ENCODE peak calls at places on chromosomes 11 and 22, in seven cellular contexts. V is body of pancreas; L is GM23248; G is OCI-LY7; Y is CD4-positive, CD25-positive, alpha-beta regulatory T cell; S is ovary; T is suprapubic skin. E is an unnamed sample. For H3K9me3, the result is how much of the 10 kb centered on the place peaks cover.

GRCh38 chr11:104043678-104044239 is 7.3 kb downstream of the DDI1 start:
- DNase-seq in V (no peak), L (peak), G (no peak), Y (no peak), S (no peak), T (no peak), E (no peak)

GRCh38 chr11:82906236-82906635 is 4.7 kb downstream of the DDIAS start:
- DNase-seq in V (no peak), L (peak), G (peak), Y (no peak), S (no peak), T (no peak), E (peak)

GRCh38 chr11:27613670-27613950 is 86.6 kb downstream of the BDNF start:
- DNase-seq in V (no peak), L (no peak), G (no peak), Y (no peak), S (no peak), T (no peak), E (no peak)

GRCh38 chr11:123558536-123559315 is 95.7 kb downstream of the SCN3B start:
- DNase-seq in V (no peak), L (no peak), G (no peak), Y (no peak), S (no peak), T (peak), E (no peak)

GRCh38 chr11:10605941-10606381 is 37.5 kb upstream of the LYVE1 start:
- DNase-seq in V (peak), L (peak), G (no peak), Y (no peak), S (peak), T (no peak), E (no peak)

GRCh38 chr11:58784995-58785394 is 53.3 kb upstream of the GLYAT start:
- DNase-seq in V (no peak), L (no peak), G (no peak), Y (no peak), S (no peak), T (no peak), E (no peak)

GRCh38 chr11:65599216-65599954 is 3.8 kb upstream of the KCNK7 start:
- DNase-seq in V (no peak), L (no peak), G (no peak), Y (no peak), S (no peak), T (no peak), E (no peak)

GRCh38 chr11:17600316-17601205 is 53.5 kb downstream of the OTOG start:
- DNase-seq in V (no peak), L (no peak), G (no peak), Y (no peak), S (no peak), T (no peak), E (no peak)

GRCh38 chr11:9893474-9893873 is 229.6 kb downstream of the SWAP70 start:
- DNase-seq in V (no peak), L (no peak), G (peak), Y (no peak), S (no peak), T (no peak), E (no peak)

GRCh38 chr11:13717331-13717730 is 48.9 kb downstream of the FAR1 start:
- DNase-seq in V (no peak), L (peak), G (no peak), Y (no peak), S (no peak), T (no peak), E (no peak)

GRCh38 chr11:69638941-69639681 is 1.8 kb upstream of the CCND1 start:
- DNase-seq in V (peak), L (peak), G (peak), Y (no peak), S (no peak), T (peak), E (no peak)

GRCh38 chr11:10996678-10997077 is 138.8 kb upstream of the ZBED5 start:
- DNase-seq in V (no peak), L (no peak), G (no peak), Y (no peak), S (no peak), T (no peak), E (no peak)

GRCh38 chr11:109343242-109343641 is 78.7 kb upstream of the C11orf87 start:
- DNase-seq in V (no peak), L (no peak), G (no peak), Y (no peak), S (no peak), T (no peak), E (no peak)

DNA sequence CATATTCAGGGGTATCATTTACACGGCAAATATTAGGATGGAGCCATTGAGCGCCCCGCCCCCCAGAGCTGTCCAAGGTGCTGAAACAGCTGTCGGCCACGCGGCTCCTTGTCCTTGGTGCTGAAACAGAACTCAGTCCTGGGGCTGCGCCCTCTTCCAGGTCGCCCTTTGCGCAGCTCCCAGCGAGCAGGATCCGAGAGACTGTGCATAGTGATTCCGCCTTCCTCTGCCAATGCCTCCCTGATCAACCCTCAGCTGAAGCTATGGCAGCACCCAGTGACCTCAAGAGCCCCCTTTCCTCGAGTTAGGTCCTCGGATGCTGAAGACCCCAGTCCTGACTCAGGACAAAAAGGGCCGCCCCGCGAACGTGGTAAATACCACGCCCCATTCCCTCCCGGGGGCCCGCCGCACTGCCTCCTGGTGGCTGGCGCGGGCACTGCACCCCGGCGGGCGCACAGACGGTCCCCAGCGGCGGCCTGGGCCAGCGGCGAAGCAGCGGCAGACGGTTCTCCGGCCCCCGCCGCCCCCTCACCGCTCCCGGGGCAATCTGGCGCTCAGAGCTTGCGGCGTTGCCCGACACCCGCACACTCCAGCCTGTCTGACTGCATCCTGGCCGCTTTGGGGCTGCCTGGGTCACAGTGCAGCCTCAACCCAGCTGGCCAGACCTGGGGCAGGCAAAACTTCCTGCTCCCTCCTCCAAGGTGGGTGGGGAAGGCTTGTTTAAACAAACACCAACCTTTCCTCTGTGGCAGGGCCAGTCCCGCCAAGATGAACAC is 13.4 kb downstream of the SYT7 start:
- DNase-seq in V (peak), L (peak), G (peak), Y (peak), S (peak), T (peak), E (peak)
- H3K4me3 ChIP-seq in V (no peak), L (peak), G (no peak), Y (no peak), S (no peak), T (no peak), E (no peak)

DNA sequence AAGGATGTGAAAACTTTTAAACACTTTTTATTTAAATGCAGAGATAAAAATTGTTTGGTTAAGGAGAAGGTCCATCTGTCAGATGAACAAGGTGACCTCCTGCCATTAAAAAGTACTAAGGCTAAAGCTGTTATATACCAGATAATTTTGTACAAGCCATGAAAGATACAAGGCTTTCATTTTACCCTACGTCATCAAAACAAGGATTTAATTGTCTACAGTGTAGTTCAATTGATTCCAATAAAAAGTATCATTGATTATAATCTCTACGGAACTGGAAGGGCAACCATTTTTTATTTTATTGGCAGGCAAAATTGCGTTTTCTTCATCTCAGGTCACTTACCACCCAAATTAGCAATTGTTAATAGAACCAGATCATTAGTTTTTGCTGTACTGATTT is 564.8 kb downstream of the JRKL start:
- DNase-seq in V (no peak), L (no peak), G (no peak), Y (no peak), S (no peak), T (no peak), E (no peak)
- H3K9me3 ChIP-seq in V (under half), L (under half), G (under half), Y (under half), S (under half), T (under half), E (under half)

GRCh38 chr11:121514401-121514981 is 61.7 kb upstream of the SORL1-AS1 start:
- DNase-seq in V (no peak), L (no peak), G (no peak), Y (no peak), S (no peak), T (no peak), E (no peak)
- H3K27ac ChIP-seq in V (no peak), L (no peak), G (no peak), Y (no peak), S (no peak), T (peak), E (no peak)

DNA sequence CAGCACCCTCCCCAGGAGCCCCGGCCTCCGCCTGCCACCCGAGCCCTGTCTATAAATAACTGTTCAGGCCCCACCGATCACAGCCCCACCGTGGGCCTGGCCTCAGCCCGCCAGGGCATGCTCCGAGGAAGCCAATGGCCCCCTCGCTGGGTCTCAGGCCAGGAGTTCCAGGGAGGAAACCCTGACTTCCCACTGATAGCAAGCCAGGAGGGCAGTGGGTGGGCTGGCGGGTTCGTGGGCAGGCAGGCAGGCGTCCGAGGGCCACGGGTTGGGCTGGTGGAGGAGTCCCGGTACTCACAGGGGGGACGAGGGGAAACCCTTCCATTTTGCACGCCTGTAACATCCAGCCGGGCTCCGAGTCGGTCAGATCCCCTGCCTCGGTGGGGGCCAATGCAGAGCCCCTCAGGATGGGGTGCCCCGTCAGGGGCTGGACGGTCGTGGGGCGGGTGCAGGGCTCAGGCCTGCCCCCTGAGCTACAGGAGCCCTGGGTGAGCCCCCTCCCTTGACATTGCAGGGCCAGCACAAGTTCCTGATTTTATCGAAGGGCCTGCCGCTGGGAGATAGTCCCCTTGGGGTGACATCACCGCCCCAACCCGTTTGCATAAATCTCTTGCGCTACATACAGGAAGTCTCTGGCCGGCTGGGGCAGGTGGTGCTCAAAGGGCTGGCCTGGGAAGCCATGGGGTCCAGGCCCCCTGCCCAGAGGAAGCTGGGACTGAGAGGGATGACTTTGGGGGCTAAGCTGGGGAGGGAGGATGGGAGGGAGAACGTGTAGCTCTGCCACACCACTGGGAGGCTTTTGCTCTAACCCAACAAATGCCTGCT is at the start of gene SPI1:
- DNase-seq in V (peak), L (no peak), G (peak), Y (no peak), S (no peak), T (no peak), E (no peak)
- H3K4me3 ChIP-seq in V (no peak), L (no peak), G (peak), Y (no peak), S (no peak), T (peak), E (no peak)

DNA sequence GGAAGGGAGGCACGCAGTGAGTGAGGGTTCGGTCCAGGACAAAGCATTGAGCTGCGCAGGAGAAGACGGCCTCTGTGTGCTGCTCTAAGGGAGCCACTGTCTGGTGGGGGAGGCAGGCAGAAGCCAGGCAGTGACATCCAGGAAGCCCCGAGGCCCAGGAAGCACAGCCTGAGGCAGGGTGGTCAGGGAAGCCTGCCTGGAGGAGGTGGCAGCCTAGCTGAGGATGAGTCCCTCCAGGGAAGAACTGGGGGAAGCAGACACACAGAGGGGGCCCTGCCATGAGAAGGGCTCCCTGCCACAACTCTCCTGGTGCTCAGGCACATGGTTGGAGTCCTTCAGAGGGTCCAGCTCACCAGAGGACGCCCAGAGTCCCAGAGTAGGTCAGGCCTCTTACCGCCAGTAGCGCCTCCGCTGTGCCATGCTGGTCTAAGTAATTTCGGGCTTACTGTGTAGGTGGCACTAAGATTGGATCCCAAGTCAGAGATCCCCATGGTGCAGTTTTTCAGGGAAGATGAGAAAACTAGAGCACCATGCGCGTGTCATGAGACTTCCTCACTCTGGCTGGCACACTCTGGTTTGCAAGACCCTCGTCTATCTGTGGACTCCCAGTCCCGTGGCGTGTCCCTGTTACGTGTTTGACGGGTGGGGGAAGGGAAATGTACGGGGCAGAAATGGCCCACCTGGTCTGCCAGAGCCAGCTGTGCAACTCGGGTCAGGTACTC is 887.2 kb downstream of the BRD1 start:
- DNase-seq in V (no peak), L (no peak), G (no peak), Y (no peak), S (no peak), T (peak), E (no peak)
- H3K9me3 ChIP-seq in V (under half), L (under half), G (under half), Y (under half), S (under half), T (under half), E (under half)

DNA sequence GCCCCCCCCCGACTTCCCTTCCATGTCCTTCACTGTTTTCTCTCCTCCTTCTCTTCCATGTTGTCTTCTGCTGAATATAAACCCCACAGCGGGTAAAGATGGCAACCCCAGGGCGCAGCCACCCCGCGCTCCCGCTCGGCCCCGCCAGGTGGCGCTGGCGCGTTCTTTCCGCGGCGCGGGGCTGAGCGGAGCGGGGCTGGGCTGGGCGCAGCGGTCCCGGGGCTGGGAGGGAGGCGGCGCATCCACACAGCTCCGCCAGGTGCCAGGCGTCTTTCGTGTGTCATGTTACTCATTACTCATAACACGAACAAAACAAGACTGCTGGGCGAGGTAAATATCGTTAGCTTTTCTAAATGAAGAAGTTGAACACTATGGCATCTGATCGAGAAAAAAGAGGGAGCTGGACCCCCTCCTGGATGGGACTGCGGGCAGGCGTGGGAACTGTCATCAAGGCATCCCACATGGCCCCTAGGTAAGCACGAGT is 321.2 kb downstream of the NTM start:
- DNase-seq in V (no peak), L (peak), G (no peak), Y (no peak), S (no peak), T (no peak), E (no peak)
- H3K27ac ChIP-seq in V (no peak), L (no peak), G (no peak), Y (no peak), S (no peak), T (no peak), E (no peak)

DNA sequence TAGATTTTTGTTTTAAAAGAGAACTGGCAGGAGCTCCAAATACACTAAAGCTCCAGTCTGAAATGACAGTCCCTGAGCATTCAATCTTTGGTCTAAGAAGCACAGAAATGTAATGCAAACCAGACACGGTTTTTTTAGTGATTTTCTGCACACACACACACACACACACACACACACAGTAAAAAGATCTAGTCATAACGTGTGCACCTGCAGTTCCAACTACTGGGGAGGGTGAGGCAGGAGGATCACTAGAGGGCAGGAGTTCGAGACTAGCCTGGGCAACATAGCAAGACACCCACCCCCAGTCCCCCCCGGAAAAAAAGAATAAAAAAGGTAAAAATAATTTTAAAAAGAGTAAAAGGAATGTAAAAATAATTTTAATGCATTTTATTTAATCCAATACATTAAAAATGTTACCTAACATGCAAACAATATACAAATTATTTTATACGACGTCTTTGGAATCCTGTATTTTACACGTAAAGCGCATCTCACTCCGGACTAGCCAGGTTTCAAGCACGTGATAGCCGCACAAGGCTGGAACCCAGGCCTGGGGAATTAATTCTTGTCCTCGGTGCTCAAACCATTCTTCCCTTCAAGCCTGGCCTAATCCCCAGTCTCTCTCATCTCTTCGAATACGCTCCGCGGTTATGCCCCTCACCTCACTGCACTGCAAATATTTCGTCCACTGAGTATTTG is 762 bp upstream of the TBC1D22A start:
- DNase-seq in V (no peak), L (no peak), G (peak), Y (no peak), S (no peak), T (no peak), E (no peak)
- H3K4me3 ChIP-seq in V (peak), L (peak), G (peak), Y (peak), S (peak), T (peak), E (peak)

GRCh38 chr11:87134524-87135106 is 96.9 kb downstream of the TMEM135 start:
- DNase-seq in V (no peak), L (no peak), G (no peak), Y (no peak), S (no peak), T (no peak), E (no peak)
- H3K9me3 ChIP-seq in V (under half), L (under half), G (under half), Y (under half), S (under half), T (under half), E (under half)